ENCODE peak calls at places on chromosomes 7 and 10, in ten cellular contexts. T is smooth muscle cell of the brain vasculature; O is RWPE1; Q is tibial artery; W is ELR; K is endothelial cell; S is AG09319; P is HAP-1; J is HuH-7.5; V is CD4-positive, alpha-beta T cell. X is an unnamed sample.

GRCh38 chr7:158728911-158729645 is 24.5 kb upstream of the NCAPG2 start:
- DNase-seq in T (no peak), S (no peak), J (no peak), P (no peak), O (no peak), V (no peak), K (no peak), W (no peak), Q (no peak), X (no peak)

GRCh38 chr7:77266162-77266807 is 66.7 kb upstream of the FGL2 start:
- DNase-seq in K (no peak), P (no peak), V (no peak), J (no peak), S (no peak), T (no peak), O (no peak), Q (no peak), W (peak), X (no peak)

GRCh38 chr10:13732485-13732884 is 145.7 kb downstream of the PRPF18 start:
- DNase-seq in K (no peak), J (no peak), S (no peak), P (no peak), W (no peak), V (no peak), O (no peak), T (no peak), Q (no peak), X (no peak)

GRCh38 chr7:44393238-44394111 is 68.1 kb upstream of the CAMK2B start:
- DNase-seq in V (no peak), J (no peak), O (no peak), S (no peak), T (no peak), P (no peak), W (no peak), Q (peak), K (no peak), X (no peak)

GRCh38 chr10:19929466-19930140 is 113.4 kb downstream of the PLXDC2 start:
- DNase-seq in S (no peak), V (no peak), Q (no peak), P (no peak), O (peak), J (no peak), T (no peak), K (no peak), W (no peak), X (no peak)

GRCh38 chr10:131013281-131013680 is 298.2 kb downstream of the TCERG1L start:
- DNase-seq in V (no peak), O (no peak), Q (peak), T (no peak), W (no peak), J (no peak), K (no peak), S (no peak), P (no peak), X (no peak)

GRCh38 chr7:27897441-27897847 is 157.5 kb downstream of the TAX1BP1 start:
- DNase-seq in O (no peak), P (no peak), S (no peak), V (no peak), W (no peak), T (no peak), J (no peak), K (no peak), Q (no peak), X (no peak)

GRCh38 chr7:116525298-116525912 is 569 bp downstream of the CAV1 start:
- DNase-seq in Q (peak), T (no peak), O (no peak), J (peak), P (peak), K (peak), V (no peak), S (no peak), W (peak), X (no peak)

GRCh38 chr7:149330914-149331567 is 69.0 kb downstream of the ZNF783 start:
- DNase-seq in T (no peak), S (no peak), J (no peak), K (no peak), W (peak), Q (no peak), O (no peak), V (no peak), P (no peak), X (no peak)

GRCh38 chr7:64890761-64891666 is 12.1 kb upstream of the ZNF273 start:
- DNase-seq in J (no peak), Q (no peak), W (no peak), T (no peak), K (no peak), O (peak), S (no peak), V (no peak), P (no peak), X (peak)

GRCh38 chr7:17234398-17235021 is 63.9 kb upstream of the AHR start:
- DNase-seq in V (peak), W (peak), K (no peak), S (peak), Q (no peak), O (peak), P (no peak), J (no peak), T (peak), X (no peak)

GRCh38 chr7:34491899-34492298 is 166.1 kb upstream of the NPSR1 start:
- DNase-seq in T (no peak), S (no peak), J (no peak), W (no peak), V (no peak), P (no peak), Q (no peak), K (no peak), O (no peak), X (no peak)

GRCh38 chr10:102996876-102997275 is 78.8 kb downstream of the CNNM2 start:
- DNase-seq in O (no peak), V (no peak), K (no peak), S (no peak), T (no peak), J (no peak), P (no peak), W (no peak), Q (no peak), X (no peak)

GRCh38 chr7:98826811-98827231 is 43.0 kb downstream of the TMEM130 start:
- DNase-seq in T (no peak), S (no peak), Q (peak), V (no peak), O (no peak), K (no peak), W (no peak), J (no peak), P (no peak), X (no peak)

GRCh38 chr7:101201695-101202602 is 1.1 kb upstream of the MOGAT3 start:
- DNase-seq in W (no peak), T (no peak), Q (no peak), K (peak), O (no peak), V (no peak), J (peak), S (no peak), P (no peak), X (no peak)

GRCh38 chr10:10160821-10161312 is 856.8 kb upstream of the CELF2 start:
- DNase-seq in O (no peak), K (no peak), T (no peak), V (no peak), P (no peak), W (no peak), S (no peak), Q (no peak), J (no peak), X (no peak)

GRCh38 chr10:97169063-97169462 is 16.7 kb downstream of the SLIT1 start:
- DNase-seq in K (no peak), S (no peak), Q (no peak), W (no peak), J (no peak), T (no peak), O (no peak), V (no peak), P (no peak), X (no peak)

GRCh38 chr10:74502963-74503608 is 323.3 kb upstream of the KAT6B start:
- DNase-seq in J (no peak), W (peak), S (no peak), T (no peak), K (no peak), V (no peak), O (peak), Q (no peak), P (no peak), X (no peak)

GRCh38 chr10:97828721-97829120 is 20.9 kb upstream of the GOLGA7B start:
- DNase-seq in O (no peak), S (no peak), P (no peak), J (no peak), W (no peak), T (no peak), Q (no peak), K (no peak), V (no peak), X (no peak)

GRCh38 chr7:24882989-24883631 is 96.9 kb downstream of the OSBPL3 start:
- DNase-seq in K (no peak), P (no peak), T (peak), W (peak), O (peak), Q (peak), S (no peak), V (no peak), J (no peak), X (no peak)

GRCh38 chr7:120370954-120371353 is 98.0 kb downstream of the KCND2 start:
- DNase-seq in O (no peak), P (peak), S (no peak), W (no peak), K (no peak), V (no peak), J (no peak), T (no peak), Q (no peak), X (no peak)

GRCh38 chr10:22341190-22341935 is 3.9 kb upstream of the SPAG6 start:
- DNase-seq in V (no peak), T (no peak), Q (peak), W (no peak), J (no peak), K (no peak), O (no peak), P (no peak), S (no peak), X (no peak)

GRCh38 chr7:43674559-43675436 is 54.5 kb downstream of the COA1 start:
- DNase-seq in J (no peak), K (no peak), Q (no peak), W (peak), T (no peak), O (peak), V (no peak), S (no peak), P (no peak), X (no peak)

GRCh38 chr7:36011588-36011965 is 141.5 kb upstream of the EEPD1 start:
- DNase-seq in T (peak), V (no peak), P (no peak), O (no peak), S (no peak), J (no peak), K (no peak), Q (no peak), W (no peak), X (no peak)

GRCh38 chr7:78675511-78675910 is 778.0 kb downstream of the MAGI2 start:
- DNase-seq in T (no peak), P (no peak), W (peak), Q (no peak), S (no peak), V (no peak), J (no peak), O (no peak), K (no peak), X (no peak)

GRCh38 chr7:129495987-129496386 is 6.3 kb upstream of the SMKR1 start:
- DNase-seq in O (no peak), P (no peak), T (no peak), J (no peak), S (no peak), V (no peak), W (no peak), Q (no peak), K (no peak), X (no peak)

GRCh38 chr7:38839846-38840245 is 69.1 kb downstream of the VPS41 start:
- DNase-seq in J (no peak), O (no peak), T (no peak), S (no peak), V (no peak), K (no peak), Q (no peak), W (no peak), P (no peak), X (no peak)

GRCh38 chr7:133255461-133255860 is 2.6 kb downstream of the EXOC4 start:
- DNase-seq in J (no peak), Q (no peak), S (no peak), W (no peak), V (no peak), P (no peak), T (no peak), K (no peak), O (no peak), X (no peak)

GRCh38 chr7:159197066-159197975 is 52.7 kb upstream of the VIPR2 start:
- DNase-seq in Q (no peak), J (peak), P (no peak), S (no peak), O (peak), V (peak), W (no peak), K (no peak), T (no peak), X (no peak)

GRCh38 chr7:129800901-129801300 is 151.9 kb downstream of the UBE2H start:
- DNase-seq in W (no peak), J (no peak), S (no peak), T (no peak), Q (no peak), P (no peak), O (no peak), K (no peak), V (no peak), X (no peak)

GRCh38 chr10:119404719-119405504 is 137.6 kb downstream of the RGS10 start:
- DNase-seq in O (no peak), Q (no peak), T (no peak), S (no peak), K (peak), P (no peak), V (no peak), J (no peak), W (no peak), X (no peak)

GRCh38 chr10:63763744-63764143 is 242.5 kb downstream of the REEP3 start:
- DNase-seq in T (no peak), W (peak), Q (no peak), S (no peak), K (no peak), O (peak), J (no peak), V (no peak), P (no peak), X (no peak)

GRCh38 chr7:157392256-157393037 is 55.6 kb downstream of the DNAJB6 start:
- DNase-seq in V (no peak), K (no peak), W (no peak), T (no peak), O (no peak), J (no peak), S (no peak), Q (no peak), P (no peak), X (no peak)

GRCh38 chr10:127563718-127564553 is 14.8 kb downstream of the NPS start:
- DNase-seq in Q (no peak), P (peak), T (no peak), V (peak), W (peak), K (peak), S (no peak), J (peak), O (no peak), X (no peak)

GRCh38 chr10:43089519-43089918 is 12.7 kb downstream of the RET start:
- DNase-seq in Q (no peak), K (no peak), O (no peak), S (no peak), T (no peak), W (no peak), J (no peak), V (no peak), P (no peak), X (no peak)

GRCh38 chr7:4889682-4890081 is 6.2 kb upstream of the RADIL start:
- DNase-seq in S (no peak), T (no peak), J (no peak), V (no peak), W (no peak), P (no peak), K (no peak), Q (no peak), O (no peak), X (no peak)

GRCh38 chr7:66376264-66376945 is 171.3 kb downstream of the TPST1 start:
- DNase-seq in W (no peak), K (no peak), V (no peak), P (no peak), S (no peak), Q (no peak), T (no peak), J (no peak), O (no peak), X (no peak)

X was measured in keratinocyte.